ENCODE peak calls at places on chromosomes 4 and X, in nine cellular contexts. One of them, this sample, is unnamed.

GRCh38 chr4:114087596-114088230 is 108.3 kb upstream of the ARSJ start:
- DNase-seq in pancreas: no peak
- DNase-seq in GM03348: peak
- DNase-seq in AG04449: peak
- DNase-seq in sciatic nerve: no peak
- DNase-seq in upper lobe of right lung: no peak
- DNase-seq in GM04504: peak
- DNase-seq in HCT116: no peak
- DNase-seq in NCI-H2081: no peak
- DNase-seq in this sample: no peak

GRCh38 chr4:161172396-161173026 is 991.3 kb downstream of the FSTL5 start:
- DNase-seq in pancreas: no peak
- DNase-seq in GM03348: no peak
- DNase-seq in AG04449: no peak
- DNase-seq in sciatic nerve: no peak
- DNase-seq in upper lobe of right lung: no peak
- DNase-seq in GM04504: no peak
- DNase-seq in HCT116: no peak
- DNase-seq in NCI-H2081: no peak
- DNase-seq in this sample: no peak

GRCh38 chrX:2548731-2549423 is 48.1 kb upstream of the DHRSX start:
- DNase-seq in pancreas: no peak
- DNase-seq in GM03348: no peak
- DNase-seq in AG04449: no peak
- DNase-seq in sciatic nerve: no peak
- DNase-seq in upper lobe of right lung: no peak
- DNase-seq in GM04504: no peak
- DNase-seq in HCT116: no peak
- DNase-seq in NCI-H2081: no peak
- DNase-seq in this sample: no peak

GRCh38 chr4:81019016-81019415 is 11.5 kb upstream of the BMP3 start:
- DNase-seq in pancreas: no peak
- DNase-seq in GM03348: no peak
- DNase-seq in AG04449: no peak
- DNase-seq in sciatic nerve: no peak
- DNase-seq in upper lobe of right lung: no peak
- DNase-seq in GM04504: no peak
- DNase-seq in HCT116: no peak
- DNase-seq in NCI-H2081: no peak
- DNase-seq in this sample: no peak

GRCh38 chr4:158938462-158939044 is 164.3 kb upstream of the RAPGEF2 start:
- DNase-seq in pancreas: no peak
- DNase-seq in GM03348: peak
- DNase-seq in AG04449: peak
- DNase-seq in sciatic nerve: no peak
- DNase-seq in upper lobe of right lung: no peak
- DNase-seq in GM04504: peak
- DNase-seq in HCT116: no peak
- DNase-seq in NCI-H2081: no peak
- DNase-seq in this sample: no peak

GRCh38 chrX:67612231-67612630 is 68.4 kb downstream of the AR start:
- DNase-seq in pancreas: no peak
- DNase-seq in GM03348: no peak
- DNase-seq in AG04449: no peak
- DNase-seq in sciatic nerve: no peak
- DNase-seq in upper lobe of right lung: no peak
- DNase-seq in GM04504: no peak
- DNase-seq in HCT116: no peak
- DNase-seq in NCI-H2081: no peak
- DNase-seq in this sample: no peak

GRCh38 chr4:56874166-56874565 is 33.5 kb upstream of the REST start:
- DNase-seq in pancreas: no peak
- DNase-seq in GM03348: no peak
- DNase-seq in AG04449: no peak
- DNase-seq in sciatic nerve: no peak
- DNase-seq in upper lobe of right lung: no peak
- DNase-seq in GM04504: no peak
- DNase-seq in HCT116: no peak
- DNase-seq in NCI-H2081: peak
- DNase-seq in this sample: no peak

GRCh38 chrX:265502-265901 is 15.7 kb upstream of the PLCXD1 start:
- DNase-seq in pancreas: no peak
- DNase-seq in GM03348: no peak
- DNase-seq in AG04449: no peak
- DNase-seq in sciatic nerve: no peak
- DNase-seq in upper lobe of right lung: peak
- DNase-seq in GM04504: no peak
- DNase-seq in HCT116: no peak
- DNase-seq in NCI-H2081: no peak
- DNase-seq in this sample: no peak

GRCh38 chr4:98658287-98659105 is at the start of gene TSPAN5:
- DNase-seq in pancreas: peak
- DNase-seq in GM03348: peak
- DNase-seq in AG04449: no peak
- DNase-seq in sciatic nerve: peak
- DNase-seq in upper lobe of right lung: peak
- DNase-seq in GM04504: peak
- DNase-seq in HCT116: peak
- DNase-seq in NCI-H2081: peak
- DNase-seq in this sample: peak

GRCh38 chrX:94524867-94525266 is 850.9 kb downstream of the FAM133A start:
- DNase-seq in pancreas: no peak
- DNase-seq in GM03348: no peak
- DNase-seq in AG04449: no peak
- DNase-seq in sciatic nerve: no peak
- DNase-seq in upper lobe of right lung: no peak
- DNase-seq in GM04504: no peak
- DNase-seq in HCT116: no peak
- DNase-seq in NCI-H2081: no peak
- DNase-seq in this sample: no peak

GRCh38 chr4:152050098-152050497 is 289.3 kb upstream of the GATB start:
- DNase-seq in pancreas: no peak
- DNase-seq in GM03348: no peak
- DNase-seq in AG04449: no peak
- DNase-seq in sciatic nerve: no peak
- DNase-seq in upper lobe of right lung: no peak
- DNase-seq in GM04504: no peak
- DNase-seq in HCT116: no peak
- DNase-seq in NCI-H2081: no peak
- DNase-seq in this sample: no peak

GRCh38 chrX:74065831-74066390 is 238.1 kb upstream of the ZCCHC13 start:
- DNase-seq in pancreas: no peak
- DNase-seq in GM03348: no peak
- DNase-seq in AG04449: no peak
- DNase-seq in sciatic nerve: no peak
- DNase-seq in upper lobe of right lung: no peak
- DNase-seq in GM04504: no peak
- DNase-seq in HCT116: no peak
- DNase-seq in NCI-H2081: no peak
- DNase-seq in this sample: no peak

GRCh38 chr4:74308215-74308614 is at the start of gene EPGN:
- DNase-seq in pancreas: no peak
- DNase-seq in GM03348: no peak
- DNase-seq in AG04449: no peak
- DNase-seq in sciatic nerve: no peak
- DNase-seq in upper lobe of right lung: no peak
- DNase-seq in GM04504: peak
- DNase-seq in HCT116: no peak
- DNase-seq in NCI-H2081: no peak
- DNase-seq in this sample: no peak

GRCh38 chrX:152913354-152913753 is 15.5 kb downstream of the ZNF185 start:
- DNase-seq in pancreas: no peak
- DNase-seq in GM03348: no peak
- DNase-seq in AG04449: no peak
- DNase-seq in sciatic nerve: no peak
- DNase-seq in upper lobe of right lung: no peak
- DNase-seq in GM04504: no peak
- DNase-seq in HCT116: no peak
- DNase-seq in NCI-H2081: no peak
- DNase-seq in this sample: no peak

This sample was measured in cardiac septum.